ENCODE peak calls at places on chromosomes 12 and 14, in nine cellular contexts. H is nephron progenitor cell; K is brain microvascular endothelial cell; I is NCI-H2029; V is astrocyte of the cerebellum; J is activated CD4-positive, alpha-beta memory T cell treated with anti-CD3 and anti-CD28 coated beads, Interleukin-2, amount 10 ng/mL, durations not matched to agents 7 days and 5 days; R is NCI-H1092; A is stomach; Z is HTR-8/SVneo. Q is an unnamed sample.

GRCh38 chr12:9699898-9700605 is 30.5 kb downstream of the CLEC2D start:
- DNase-seq in K (no peak), V (no peak), A (no peak), J (no peak), I (no peak), R (no peak), H (no peak), Z (no peak), Q (no peak)

GRCh38 chr12:124125472-124125871 is 152.5 kb downstream of the ZNF664 start:
- DNase-seq in Z (peak; percentile 76), V (no peak), I (no peak), K (no peak), J (peak; percentile 19), H (peak; percentile 36), R (no peak), A (no peak), Q (peak; percentile 79)

GRCh38 chr14:92154283-92154942 is 32.6 kb downstream of the CPSF2 start:
- DNase-seq in V (no peak), H (no peak), A (no peak), J (no peak), I (no peak), R (no peak), K (no peak), Z (no peak), Q (no peak)

GRCh38 chr12:95607642-95608041 is 56.4 kb upstream of the USP44 start:
- DNase-seq in K (no peak), H (no peak), I (peak; percentile 78), A (no peak), V (no peak), Z (no peak), R (peak; percentile 67), J (no peak), Q (peak; percentile 85)

GRCh38 chr12:2813573-2814185 is 1.2 kb downstream of the ITFG2 start:
- DNase-seq in A (no peak), Z (peak; percentile 75), J (peak; percentile 63), H (peak; percentile 56), V (no peak), K (peak; percentile 69), R (peak; percentile 65), I (peak; percentile 47), Q (peak; percentile 51)

GRCh38 chr12:121789800-121790748 is 3.4 kb downstream of the RHOF start:
- DNase-seq in Z (no peak), J (peak; percentile 96), I (no peak), A (peak; percentile 75), V (no peak), H (peak; percentile 70), K (no peak), R (no peak), Q (no peak)

GRCh38 chr12:104462931-104463339 is 6.2 kb downstream of the CHST11 start:
- DNase-seq in Z (no peak), A (no peak), H (no peak), J (peak; percentile 65), K (no peak), V (no peak), R (no peak), I (no peak), Q (no peak)

GRCh38 chr14:34872822-34873590 is 2.2 kb downstream of the BAZ1A start:
- DNase-seq in Z (peak; percentile 9), R (no peak), I (peak; percentile 61), A (no peak), K (peak; percentile 51), H (no peak), J (no peak), V (no peak), Q (peak; percentile 61)

GRCh38 chr12:16555630-16556029 is 50.3 kb downstream of the LMO3 start:
- DNase-seq in I (no peak), V (no peak), J (no peak), A (no peak), H (no peak), K (peak; percentile 6), R (no peak), Z (no peak), Q (no peak)

GRCh38 chr12:39628836-39629235 is 9.2 kb upstream of the ABCD2 start:
- DNase-seq in Z (no peak), H (no peak), J (no peak), A (no peak), I (no peak), V (no peak), R (no peak), K (no peak), Q (no peak)

GRCh38 chr12:21759737-21760136 is 14.8 kb downstream of the KCNJ8 start:
- DNase-seq in R (no peak), K (no peak), J (no peak), A (no peak), Z (no peak), V (no peak), H (no peak), I (no peak), Q (no peak)